ENCODE peak calls at places on chromosomes 5 and 9, in four cellular contexts. A, R, D and X are unnamed samples. For H3K4me1, the result is how much of the 10 kb centered on the place peaks cover.

GRCh38 chr9:98086461-98086860 is 29.9 kb downstream of the NANS start:
- DNase-seq in A (no peak), R (no peak), D (no peak), X (no peak)

GRCh38 chr5:76542887-76543690 is 80.1 kb downstream of the F2RL2 start:
- DNase-seq in A (peak), R (peak), D (no peak), X (peak)

GRCh38 chr5:124203308-124203707 is 543.1 kb downstream of the ZNF608 start:
- DNase-seq in A (no peak), R (no peak), D (no peak), X (no peak)

GRCh38 chr9:92590386-92590785 is 54.6 kb upstream of the ECM2 start:
- DNase-seq in A (no peak), R (peak), D (peak), X (no peak)

GRCh38 chr5:123992641-123993040 is 480.7 kb downstream of the CSNK1G3 start:
- DNase-seq in A (no peak), R (no peak), D (no peak), X (no peak)

GRCh38 chr9:133371261-133371711 is 4.6 kb downstream of the SURF4 start:
- DNase-seq in A (peak), R (no peak), D (no peak), X (peak)

GRCh38 chr9:134987906-134988700 is 70.4 kb upstream of the FCN1 start:
- DNase-seq in A (no peak), R (no peak), D (no peak), X (no peak)

GRCh38 chr9:133575673-133576590 is 33.3 kb downstream of the FAM163B start:
- DNase-seq in A (no peak), R (no peak), D (no peak), X (no peak)

GRCh38 chr9:98962181-98962560 is 18.5 kb downstream of the COL15A1 start:
- DNase-seq in A (no peak), R (peak), D (no peak), X (no peak)

GRCh38 chr5:143200781-143201398 is 202.6 kb downstream of the NR3C1 start:
- DNase-seq in A (no peak), R (peak), D (peak), X (no peak)

GRCh38 chr5:159915913-159916840 is at the start of gene ADRA1B:
- DNase-seq in A (peak), R (peak), D (peak), X (peak)

GRCh38 chr5:10689391-10690081 is 71.5 kb downstream of the DAP start:
- DNase-seq in A (no peak), R (peak), D (no peak), X (no peak)

GRCh38 chr9:104783588-104783987 is 19.7 kb downstream of the NIPSNAP3B start:
- DNase-seq in A (no peak), R (no peak), D (no peak), X (no peak)

GRCh38 chr5:7348168-7348802 is 47.7 kb upstream of the ADCY2 start:
- DNase-seq in A (no peak), R (no peak), D (no peak), X (no peak)

GRCh38 chr9:136771907-136772306 is 7.6 kb upstream of the LCN15 start:
- DNase-seq in A (no peak), R (no peak), D (no peak), X (no peak)

GRCh38 chr9:126615251-126615790 is 1.6 kb downstream of the LMX1B start:
- DNase-seq in A (peak), R (peak), D (no peak), X (no peak)

GRCh38 chr9:124295097-124295794 is 37.5 kb downstream of the NEK6 start:
- DNase-seq in A (no peak), R (peak), D (no peak), X (no peak)

GRCh38 chr9:132792547-132792946 is 85.5 kb downstream of the AK8 start:
- DNase-seq in A (no peak), R (no peak), D (no peak), X (no peak)

GRCh38 chr5:176675676-176676360 is 28.5 kb downstream of the TSPAN17 start:
- DNase-seq in A (no peak), R (peak), D (no peak), X (no peak)

GRCh38 chr9:107049046-107049824 is 186.3 kb downstream of the ZNF462 start:
- DNase-seq in A (no peak), R (no peak), D (no peak), X (no peak)

GRCh38 chr5:142680605-142681259 is 5.2 kb downstream of the FGF1 start:
- DNase-seq in A (no peak), R (peak), D (no peak), X (no peak)

GRCh38 chr9:85536076-85536475 is 205.7 kb downstream of the AGTPBP1 start:
- DNase-seq in A (no peak), R (peak), D (peak), X (no peak)

GRCh38 chr9:127714916-127715442 is 484 bp downstream of the PTRH1 start:
- DNase-seq in A (no peak), R (peak), D (peak), X (no peak)

GRCh38 chr9:127712851-127713250 is 2.6 kb downstream of the PTRH1 start:
- DNase-seq in A (no peak), R (no peak), D (no peak), X (no peak)

GRCh38 chr9:127715443-127716337 is at the start of the genes PTRH1 and TTC16:
- DNase-seq in A (peak), R (peak), D (peak), X (peak)

GRCh38 chr9:127712371-127712770 is 3.1 kb downstream of the PTRH1 start:
- DNase-seq in A (no peak), R (no peak), D (no peak), X (no peak)

DNA sequence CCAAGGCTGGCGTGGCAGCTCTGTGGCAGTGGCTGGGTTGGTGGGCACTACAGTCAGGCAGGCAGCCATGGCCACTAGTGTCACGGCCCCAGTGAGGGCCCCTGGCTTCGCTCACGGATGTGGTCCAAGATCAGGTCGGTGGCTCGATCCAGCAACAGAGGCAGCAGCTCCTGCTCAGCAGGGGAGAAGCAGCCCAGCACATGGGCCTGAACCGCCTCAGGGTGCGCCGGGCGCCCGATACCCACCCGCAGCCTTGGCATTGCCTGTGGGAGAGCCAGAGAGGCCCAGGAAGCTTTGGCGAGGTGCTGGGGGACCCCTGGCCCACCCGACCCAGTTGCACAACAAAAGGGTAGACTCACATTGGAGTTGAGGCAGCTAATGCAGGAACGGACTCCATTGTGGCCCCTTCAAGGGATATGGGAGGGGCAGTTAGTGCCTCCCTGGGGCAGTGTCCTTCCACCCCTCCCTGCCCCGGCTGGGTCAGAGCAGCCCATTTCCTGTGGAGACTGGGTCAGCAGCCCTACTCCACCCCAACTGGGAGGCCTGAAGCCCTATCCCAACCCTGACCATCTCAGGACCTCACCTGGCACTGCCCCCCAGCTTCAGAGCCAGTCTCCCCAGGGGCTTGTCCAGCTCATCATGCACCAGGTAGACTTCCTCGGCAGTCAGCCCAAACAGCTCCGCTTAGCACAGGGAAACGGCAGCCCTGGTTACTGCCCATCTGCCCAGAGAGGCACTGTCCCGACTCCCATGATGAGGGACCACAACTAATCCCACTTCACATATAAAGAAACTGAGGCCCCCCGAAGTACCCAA is 1.2 kb downstream of the PTRH1 start:
- DNase-seq in A (no peak), R (no peak), D (no peak), X (no peak)
- H3K4me3 ChIP-seq in A (peak), R (peak), D (peak), X (peak)

GRCh38 chr5:80250801-80251200 is 5.0 kb downstream of the SERINC5 start:
- DNase-seq in A (no peak), R (no peak), D (no peak), X (no peak)

GRCh38 chr5:80248378-80248777 is 7.5 kb downstream of the SERINC5 start:
- DNase-seq in A (no peak), R (no peak), D (no peak), X (no peak)

GRCh38 chr5:80251636-80252035 is 4.2 kb downstream of the SERINC5 start:
- DNase-seq in A (no peak), R (no peak), D (no peak), X (no peak)

GRCh38 chr5:80246995-80247729 is 8.7 kb downstream of the SERINC5 start:
- DNase-seq in A (no peak), R (peak), D (peak), X (peak)

DNA sequence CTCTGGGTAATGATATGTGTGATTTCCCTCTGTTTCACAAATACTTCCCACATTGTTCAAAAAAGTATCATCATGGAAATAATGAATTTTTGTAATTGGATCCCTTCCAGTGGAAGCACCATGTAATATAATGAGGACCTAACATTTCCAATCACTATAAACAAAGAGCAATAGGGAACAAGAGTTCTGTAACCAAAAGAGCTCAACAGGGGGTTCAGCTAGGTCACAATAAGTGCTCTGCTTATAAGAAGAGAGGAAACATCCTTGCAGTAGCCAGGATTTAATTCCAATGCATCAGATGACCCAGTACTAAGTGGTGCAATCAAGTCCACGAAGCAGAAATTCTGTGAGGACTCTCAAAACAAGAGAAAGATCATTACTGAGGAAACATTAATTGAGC is 6.0 kb downstream of the SERINC5 start:
- DNase-seq in A (no peak), R (peak), D (no peak), X (no peak)
- H3K4me1 ChIP-seq in A (half or more), R (under half), D (half or more), X (half or more)

GRCh38 chr9:113593682-113594281 is 130.3 kb downstream of the RGS3 start:
- DNase-seq in A (no peak), R (peak), D (peak), X (no peak)
- H3K4me3 ChIP-seq in A (no peak), R (peak), D (peak), X (no peak)

GRCh38 chr5:107566537-107566875 is 104.2 kb downstream of the EFNA5 start:
- DNase-seq in A (no peak), R (no peak), D (no peak), X (no peak)
- H3K4me1 ChIP-seq in A (under half), R (under half), D (under half), X (under half)

GRCh38 chr9:112760821-112761220 is 10.3 kb downstream of the SNX30 start:
- DNase-seq in A (no peak), R (no peak), D (no peak), X (no peak)

GRCh38 chr9:112764837-112765236 is 14.3 kb downstream of the SNX30 start:
- DNase-seq in A (no peak), R (no peak), D (no peak), X (no peak)

GRCh38 chr9:112764344-112764743 is 13.8 kb downstream of the SNX30 start:
- DNase-seq in A (no peak), R (peak), D (no peak), X (no peak)

GRCh38 chr9:112762726-112763518 is 12.4 kb downstream of the SNX30 start:
- DNase-seq in A (no peak), R (no peak), D (no peak), X (no peak)

GRCh38 chr9:112761912-112762651 is 11.5 kb downstream of the SNX30 start:
- DNase-seq in A (no peak), R (peak), D (no peak), X (no peak)
- H3K4me3 ChIP-seq in A (no peak), R (no peak), D (no peak), X (no peak)

DNA sequence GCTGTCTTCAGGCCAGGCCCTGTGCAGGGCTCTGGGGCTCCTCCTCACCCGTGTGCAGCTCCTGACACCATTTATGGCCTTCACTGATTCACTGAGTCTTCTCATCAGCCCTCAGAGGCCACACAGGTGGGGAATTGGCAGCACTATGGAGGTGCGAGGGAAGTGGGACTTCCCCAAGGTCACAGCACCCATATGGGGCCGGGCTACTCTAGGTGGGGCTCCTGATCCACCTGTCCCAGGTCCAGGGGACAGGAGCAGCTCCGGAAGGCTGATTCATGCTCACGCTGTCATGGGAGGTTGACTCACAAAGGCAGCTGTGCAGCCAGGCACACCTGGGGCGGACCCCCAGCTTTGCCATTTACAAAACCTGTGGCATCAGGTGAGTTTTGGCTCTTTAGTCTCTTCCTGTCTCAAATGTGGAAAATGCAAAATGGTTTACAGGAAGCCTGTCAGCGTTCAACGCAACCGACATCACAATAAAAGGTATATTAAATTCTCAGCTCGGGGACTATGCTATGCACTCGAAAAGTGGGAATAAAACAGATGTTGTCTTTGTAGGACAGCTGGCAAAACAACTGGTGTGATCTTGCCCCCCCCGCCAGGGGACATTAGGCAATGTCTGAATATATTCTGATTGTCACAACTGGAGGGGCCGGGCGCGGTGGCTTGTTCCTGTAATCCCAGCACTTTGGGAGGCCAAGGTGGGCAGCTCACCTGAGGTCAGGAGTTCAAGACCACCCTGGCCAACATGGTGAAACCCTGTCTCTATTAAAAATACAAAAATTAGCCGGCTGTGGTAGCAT is 15.0 kb downstream of the NAIF1 start:
- DNase-seq in A (no peak), R (no peak), D (no peak), X (no peak)
- H3K4me1 ChIP-seq in A (under half), R (under half), D (under half), X (under half)